ENCODE peak calls at places on chromosomes 3 and 15, in ten cellular contexts. A is body of pancreas, U is nephron progenitor cell, X is heart left ventricle, K is ascending aorta, T is astrocyte of the spinal cord, O is HFFc6, V is transverse colon, G is GM12865, L is GM23338. J is an unnamed sample.

GRCh38 chr15:78209646-78210348 is 24.6 kb downstream of the ACSBG1 start:
- DNase-seq in O (no peak), U (no peak), K (peak), X (no peak), G (no peak), A (peak), L (no peak), V (peak), T (no peak), J (no peak)

GRCh38 chr3:122563717-122564025 is 429 bp downstream of the PARP9 start:
- DNase-seq in O (no peak), X (peak), A (peak), U (no peak), K (no peak), L (no peak), T (no peak), V (no peak), G (peak), J (no peak)

GRCh38 chr15:90265271-90266060 is at the start of gene NGRN:
- DNase-seq in X (peak), U (peak), G (peak), K (peak), T (peak), V (peak), O (peak), L (peak), A (peak), J (peak)

GRCh38 chr3:127911421-127911931 is 3.6 kb upstream of the KBTBD12 start:
- DNase-seq in T (no peak), A (no peak), X (peak), K (no peak), G (no peak), U (no peak), L (no peak), O (no peak), V (no peak), J (no peak)

GRCh38 chr15:77632760-77633133 is at the start of gene LINGO1:
- DNase-seq in T (no peak), X (no peak), U (peak), L (peak), A (peak), O (no peak), G (no peak), V (no peak), K (no peak), J (no peak)

GRCh38 chr15:95247068-95247984 is 1016.0 kb downstream of the MCTP2 start:
- DNase-seq in G (no peak), A (no peak), X (no peak), T (peak), V (no peak), L (no peak), K (no peak), O (peak), U (no peak), J (no peak)

GRCh38 chr15:65902373-65902772 is 33.1 kb downstream of the RAB11A start:
- DNase-seq in K (peak), O (no peak), G (peak), A (peak), T (no peak), V (peak), L (peak), U (no peak), X (peak), J (no peak)

GRCh38 chr15:90307661-90308060 is 42.2 kb downstream of the NGRN start:
- DNase-seq in G (no peak), L (no peak), O (no peak), U (no peak), A (no peak), V (no peak), T (no peak), X (no peak), K (no peak), J (no peak)

GRCh38 chr3:14377838-14378169 is 24.6 kb upstream of the SLC6A6 start:
- DNase-seq in V (peak), O (no peak), A (no peak), T (no peak), L (no peak), X (peak), G (peak), K (peak), U (no peak), J (no peak)

GRCh38 chr3:181176610-181177009 is 187.1 kb upstream of the DNAJC19 start:
- DNase-seq in L (peak), X (peak), O (peak), U (peak), T (peak), V (peak), A (peak), G (peak), K (peak), J (no peak)

GRCh38 chr3:33063651-33064051 is 33.3 kb downstream of the GLB1 start:
- DNase-seq in A (no peak), O (peak), T (no peak), G (peak), X (no peak), V (no peak), L (no peak), K (no peak), U (no peak), J (no peak)

GRCh38 chr3:133464573-133464972 is 64.7 kb downstream of the BFSP2 start:
- DNase-seq in O (peak), T (peak), A (no peak), X (no peak), L (no peak), G (peak), K (no peak), V (no peak), U (no peak), J (no peak)
- TF ChIP-seq CTCF in O (peak), T (peak), A (no peak), X (peak), L (peak), G (peak), K (peak), V (no peak), U (no peak), J (peak)

GRCh38 chr3:153439780-153440179 is 277.8 kb downstream of the RAP2B start:
- DNase-seq in L (peak), X (no peak), A (no peak), K (no peak), V (no peak), T (no peak), U (no peak), O (no peak), G (no peak), J (no peak)
- TF ChIP-seq CTCF in L (peak), X (no peak), A (no peak), K (no peak), V (no peak), T (no peak), U (no peak), O (peak), G (no peak), J (peak)

GRCh38 chr3:150379469-150379868 is 28.6 kb upstream of the TSC22D2 start:
- DNase-seq in X (no peak), T (no peak), K (no peak), G (no peak), V (no peak), L (no peak), U (no peak), O (no peak), A (no peak), J (no peak)

GRCh38 chr3:150385296-150386242 is 22.5 kb upstream of the TSC22D2 start:
- DNase-seq in K (no peak), G (peak), X (no peak), U (no peak), T (no peak), O (no peak), L (no peak), V (no peak), A (no peak), J (no peak)

GRCh38 chr3:150388468-150389418 is 19.4 kb upstream of the TSC22D2 start:
- DNase-seq in K (no peak), T (peak), A (no peak), V (no peak), O (peak), L (no peak), G (no peak), X (no peak), U (no peak), J (no peak)

GRCh38 chr3:150384517-150385212 is 23.4 kb upstream of the TSC22D2 start:
- DNase-seq in T (peak), A (no peak), V (peak), O (no peak), L (peak), G (peak), U (peak), X (peak), K (peak), J (no peak)
- TF ChIP-seq CTCF in T (peak), A (no peak), V (peak), O (no peak), L (peak), G (peak), U (peak), X (no peak), K (no peak), J (peak)

GRCh38 chr3:194782767-194783404 is 97.2 kb downstream of the FAM43A start:
- DNase-seq in U (no peak), T (peak), K (no peak), O (peak), X (no peak), A (no peak), L (no peak), V (no peak), G (no peak), J (no peak)
- TF ChIP-seq CTCF in U (no peak), T (no peak), K (no peak), O (no peak), X (no peak), A (no peak), L (no peak), V (no peak), G (no peak), J (no peak)

GRCh38 chr15:32861741-32862140 is 143.9 kb downstream of the GREM1 start:
- DNase-seq in V (peak), K (no peak), L (peak), U (peak), O (peak), X (no peak), G (peak), A (no peak), T (peak), J (no peak)
- TF ChIP-seq CTCF in V (no peak), K (no peak), L (peak), U (no peak), O (no peak), X (no peak), G (no peak), A (no peak), T (no peak), J (no peak)

GRCh38 chr3:38646630-38647029 is 2.9 kb downstream of the SCN5A start:
- DNase-seq in A (no peak), O (no peak), G (peak), V (no peak), X (no peak), T (peak), L (peak), U (no peak), K (peak), J (no peak)
- TF ChIP-seq CTCF in A (no peak), O (peak), G (peak), V (peak), X (peak), T (peak), L (peak), U (peak), K (peak), J (peak)

GRCh38 chr15:64148168-64148567 is 3.4 kb upstream of the SNX22 start:
- DNase-seq in O (no peak), G (no peak), L (no peak), K (no peak), U (no peak), T (no peak), V (no peak), A (no peak), X (no peak), J (no peak)

GRCh38 chr15:64151727-64152506 is at the start of gene SNX22:
- DNase-seq in V (peak), O (no peak), G (peak), U (peak), K (no peak), X (peak), A (peak), T (no peak), L (peak), J (no peak)

GRCh38 chr15:64150236-64150578 is 1.3 kb upstream of the SNX22 start:
- DNase-seq in G (no peak), A (no peak), V (no peak), T (no peak), X (no peak), L (no peak), O (no peak), U (no peak), K (no peak), J (no peak)

GRCh38 chr15:64148581-64148980 is 3.0 kb upstream of the SNX22 start:
- DNase-seq in A (no peak), L (no peak), T (no peak), G (no peak), V (no peak), O (no peak), U (no peak), X (no peak), K (no peak), J (no peak)

GRCh38 chr15:64149424-64150235 is 1.9 kb upstream of the SNX22 start:
- DNase-seq in A (no peak), V (no peak), G (peak), L (peak), O (peak), T (no peak), K (no peak), X (no peak), U (no peak), J (no peak)
- TF ChIP-seq CTCF in A (no peak), V (no peak), G (no peak), L (peak), O (peak), T (peak), K (no peak), X (no peak), U (no peak), J (no peak)

GRCh38 chr15:41512078-41512394 is 1.6 kb downstream of the LTK start:
- DNase-seq in X (no peak), T (no peak), U (no peak), K (no peak), L (peak), V (peak), A (no peak), O (no peak), G (no peak), J (no peak)
- TF ChIP-seq CTCF in X (no peak), T (no peak), U (no peak), K (no peak), L (no peak), V (no peak), A (no peak), O (no peak), G (no peak), J (no peak)

GRCh38 chr3:9862391-9863235 is 17.4 kb downstream of the CIDEC start:
- DNase-seq in K (peak), L (peak), T (peak), A (peak), U (peak), O (peak), X (peak), G (no peak), V (peak), J (no peak)
- TF ChIP-seq CTCF in K (peak), L (peak), T (peak), A (peak), U (peak), O (peak), X (peak), G (no peak), V (peak), J (peak)

J was measured in chondrocyte.